ENCODE peak calls at places on chromosomes 2 and 18, in seven cellular contexts. V is endothelial cell; I is right atrium auricular region; K is left ventricle myocardium inferior; T is activated CD8-positive, alpha-beta memory T cell treated with anti-CD3 and anti-CD28 coated beads, Interleukin-2, amount 50 U/mL, for 48 hours; O is kidney tubule cell; G is NK-92 treated with Interleukin-12 subunit alpha and Interleukin-12 subunit beta, amount 100 ng/mL, for 24 hours. H is an unnamed sample.

GRCh38 chr2:120398051-120398960 is 52.4 kb downstream of the INHBB start:
- DNase-seq in V (no peak), I (no peak), K (no peak), T (peak; percentile 37), O (peak; percentile 48), G (no peak), H (no peak)

GRCh38 chr2:178234648-178235047 is 40.3 kb downstream of the OSBPL6 start:
- DNase-seq in V (no peak), I (no peak), K (no peak), T (no peak), O (no peak), G (no peak), H (no peak)

GRCh38 chr2:240915526-240916335 is 9.6 kb downstream of the CROCC2 start:
- DNase-seq in V (no peak), I (no peak), K (peak; percentile 12), T (no peak), O (no peak), G (no peak), H (no peak)

GRCh38 chr2:28600176-28600575 is 104.3 kb downstream of the PLB1 start:
- DNase-seq in V (no peak), I (no peak), K (no peak), T (no peak), O (no peak), G (no peak), H (no peak)

GRCh38 chr2:201960300-201960699 is 73.4 kb upstream of the FZD7 start:
- DNase-seq in V (no peak), I (no peak), K (no peak), T (no peak), O (no peak), G (no peak), H (no peak)

GRCh38 chr2:12173271-12173942 is 427.0 kb downstream of the LPIN1 start:
- DNase-seq in V (no peak), I (no peak), K (no peak), T (no peak), O (no peak), G (no peak), H (no peak)

GRCh38 chr2:215028231-215028630 is 110.2 kb downstream of the ABCA12 start:
- DNase-seq in V (no peak), I (no peak), K (no peak), T (no peak), O (peak; percentile 26), G (no peak), H (no peak)

GRCh38 chr2:195898505-195898904 is 170.1 kb downstream of the DNAH7 start:
- DNase-seq in V (no peak), I (peak; percentile 68), K (peak; percentile 78), T (no peak), O (peak; percentile 65), G (no peak), H (peak; percentile 63)

GRCh38 chr2:15142069-15142689 is 419.0 kb downstream of the NBAS start:
- DNase-seq in V (peak; percentile 23), I (no peak), K (no peak), T (peak; percentile 77), O (peak; percentile 49), G (no peak), H (no peak)

GRCh38 chr18:65610939-65611338 is 139.9 kb upstream of the CDH7 start:
- DNase-seq in V (no peak), I (no peak), K (no peak), T (no peak), O (no peak), G (no peak), H (no peak)

GRCh38 chr2:96832751-96833507 is 10.9 kb downstream of the ANKRD23 start:
- DNase-seq in V (peak; percentile 60), I (peak; percentile 71), K (peak; percentile 67), T (no peak), O (peak; percentile 66), G (no peak), H (peak; percentile 82)

GRCh38 chr18:9803698-9804516 is 81.9 kb upstream of the TXNDC2 start:
- DNase-seq in V (no peak), I (no peak), K (peak; percentile 43), T (no peak), O (no peak), G (no peak), H (no peak)

GRCh38 chr2:24489942-24490673 is 946 bp upstream of the NCOA1 start:
- DNase-seq in V (peak; percentile 26), I (no peak), K (no peak), T (peak; percentile 62), O (peak; percentile 33), G (no peak), H (no peak)

GRCh38 chr2:124778076-124778475 is 753.0 kb downstream of the CNTNAP5 start:
- DNase-seq in V (no peak), I (no peak), K (no peak), T (no peak), O (peak; percentile 34), G (no peak), H (no peak)

GRCh38 chr2:238525990-238526389 is 99.3 kb downstream of the ASB1 start:
- DNase-seq in V (no peak), I (no peak), K (no peak), T (no peak), O (no peak), G (no peak), H (no peak)

GRCh38 chr18:7221424-7222155 is 9.3 kb upstream of the LRRC30 start:
- DNase-seq in V (peak; percentile 67), I (no peak), K (no peak), T (no peak), O (peak; percentile 77), G (no peak), H (no peak)

H was measured in heart left ventricle.